ENCODE peak calls at places on chromosomes 5 and 9, in ten cellular contexts. H is aorta; B is NT2/D1; Y is psoas muscle; E is tibial artery; K is cardiac muscle cell; A is hepatocyte; W is CD8-positive, alpha-beta T cell; M is ovary; Z is gastrocnemius medialis. U is an unnamed sample.

GRCh38 chr9:17600962-17601593 is 22.2 kb downstream of the SH3GL2 start:
- DNase-seq in K (no peak), B (no peak), Z (no peak), W (no peak), M (no peak), H (no peak), Y (no peak), E (no peak), A (peak; percentile 16), U (no peak)

GRCh38 chr9:37676411-37676830 is 25.7 kb downstream of the FRMPD1 start:
- DNase-seq in E (no peak), A (no peak), H (no peak), W (no peak), M (no peak), Z (peak; percentile 54), Y (peak; percentile 33), K (no peak), B (no peak), U (no peak)

GRCh38 chr5:176846335-176847140 is 36.2 kb downstream of the UNC5A start:
- DNase-seq in A (peak; percentile 26), Y (no peak), M (no peak), B (no peak), K (no peak), W (no peak), Z (no peak), H (no peak), E (no peak), U (no peak)

GRCh38 chr5:109479260-109479860 is 69.6 kb upstream of the PJA2 start:
- DNase-seq in W (no peak), K (peak; percentile 11), A (peak; percentile 30), M (no peak), H (no peak), Y (no peak), Z (no peak), E (no peak), B (no peak), U (no peak)

GRCh38 chr5:10490927-10491672 is 49.4 kb downstream of the ROPN1L start:
- DNase-seq in W (no peak), H (peak; percentile 32), B (no peak), K (no peak), A (no peak), Z (no peak), E (no peak), Y (no peak), M (no peak), U (no peak)

GRCh38 chr5:59799668-59800374 is 93.7 kb downstream of the PDE4D start:
- DNase-seq in Z (no peak), W (peak; percentile 8), H (no peak), K (peak; percentile 52), Y (no peak), A (peak; percentile 65), M (no peak), B (no peak), E (no peak), U (no peak)

GRCh38 chr5:176533390-176533789 is 3.8 kb downstream of the RNF44 start:
- DNase-seq in Z (no peak), K (peak; percentile 34), M (peak; percentile 43), E (no peak), B (no peak), Y (no peak), W (no peak), H (peak; percentile 77), A (no peak), U (peak; percentile 51)

GRCh38 chr5:136374003-136374402 is 8.7 kb upstream of the TRPC7 start:
- DNase-seq in K (peak; percentile 31), W (no peak), Y (no peak), M (no peak), H (no peak), E (no peak), B (no peak), Z (no peak), A (peak; percentile 30), U (no peak)

GRCh38 chr5:17401509-17402290 is 96.3 kb upstream of the TAF11L2 start:
- DNase-seq in H (no peak), K (no peak), M (no peak), A (no peak), W (no peak), E (no peak), B (no peak), Z (no peak), Y (no peak), U (no peak)

GRCh38 chr5:167294861-167295685 is 996.4 kb upstream of the WWC1 start:
- DNase-seq in Y (no peak), B (no peak), E (no peak), Z (no peak), H (no peak), A (peak; percentile 59), W (no peak), K (no peak), M (no peak), U (no peak)

GRCh38 chr5:12911156-12911555 is 1006.9 kb upstream of the CTNND2 start:
- DNase-seq in Z (no peak), Y (no peak), A (no peak), M (no peak), H (no peak), E (no peak), K (no peak), B (no peak), W (no peak), U (no peak)

GRCh38 chr9:113989781-113990569 is 88.1 kb downstream of the AMBP start:
- DNase-seq in M (no peak), Z (no peak), K (no peak), E (no peak), W (no peak), Y (no peak), B (no peak), A (no peak), H (no peak), U (no peak)

GRCh38 chr5:42949348-42950090 is 90.6 kb downstream of the ANXA2R start:
- DNase-seq in Y (peak; percentile 51), B (no peak), Z (no peak), M (no peak), W (peak; percentile 69), H (peak; percentile 80), A (no peak), K (no peak), E (peak; percentile 77), U (peak; percentile 46)

GRCh38 chr5:105952875-105953274 is 1717.9 kb downstream of the EFNA5 start:
- DNase-seq in W (no peak), K (no peak), Z (no peak), Y (no peak), H (no peak), E (no peak), A (no peak), M (no peak), B (no peak), U (no peak)

GRCh38 chr5:111774525-111774924 is 17.5 kb upstream of the NREP start:
- DNase-seq in H (no peak), B (peak; percentile 28), Y (no peak), E (peak; percentile 65), W (no peak), K (peak; percentile 67), Z (no peak), M (no peak), A (peak; percentile 63), U (peak; percentile 17)

GRCh38 chr9:113892861-113893491 is 16.9 kb downstream of the ZNF618 start:
- DNase-seq in E (no peak), W (no peak), B (no peak), Z (no peak), Y (no peak), K (no peak), H (no peak), A (no peak), M (no peak), U (no peak)

GRCh38 chr5:168603776-168604175 is 24.6 kb upstream of the PANK3 start:
- DNase-seq in B (no peak), Y (no peak), M (no peak), A (no peak), Z (no peak), E (no peak), W (no peak), K (no peak), H (no peak), U (no peak)

DNA sequence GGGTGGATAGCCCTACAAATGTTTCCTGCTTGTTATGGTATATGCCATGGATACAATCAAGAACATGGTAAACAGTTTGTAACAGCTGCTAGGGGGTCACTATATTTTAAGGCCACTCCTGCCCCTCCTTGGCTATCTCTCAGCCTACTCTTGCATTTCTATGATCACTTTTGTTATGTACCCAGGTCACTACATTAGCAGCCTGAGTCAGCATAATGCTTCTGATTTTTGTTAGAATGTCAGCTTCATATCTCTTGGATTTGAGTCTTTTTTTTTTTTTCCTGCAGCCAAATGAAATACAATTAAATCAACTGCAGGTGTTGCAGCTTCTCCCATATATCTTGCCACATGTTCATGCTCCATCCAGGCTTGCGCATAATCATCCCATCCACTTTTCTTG is 629.7 kb upstream of the GRAMD2B start:
- DNase-seq in M (no peak), A (no peak), Y (no peak), W (no peak), E (no peak), K (no peak), H (no peak), B (no peak), Z (no peak), U (no peak)
- H3K9me3 ChIP-seq in M (no peaks in the 10 kb centered on the region), A (no peaks in the 10 kb centered on the region), Y (no peaks in the 10 kb centered on the region), W (peaks cover 4% of the 10 kb centered on the region), E (no peaks in the 10 kb centered on the region), K (no peaks in the 10 kb centered on the region), H (no peaks in the 10 kb centered on the region), B (no peaks in the 10 kb centered on the region), Z (no peaks in the 10 kb centered on the region), U (no peaks in the 10 kb centered on the region)

GRCh38 chr9:74494490-74494889 is 2.6 kb upstream of the RORB start:
- DNase-seq in Z (no peak), Y (no peak), K (no peak), E (no peak), H (no peak), M (no peak), B (no peak), A (no peak), W (no peak), U (no peak)
- H3K4me3 ChIP-seq in Z (no peak overlapping the region), Y (no peak overlapping the region), K (no peak overlapping the region), E (no peak overlapping the region), H (no peak overlapping the region), M (no peak overlapping the region), B (no peak overlapping the region), A (no peak overlapping the region), W (no peak overlapping the region), U (no peak overlapping the region)

GRCh38 chr5:178769617-178770290 is 39.3 kb upstream of the ZNF354A start:
- DNase-seq in W (no peak), E (peak; percentile 54), Y (no peak), Z (no peak), B (no peak), H (peak; percentile 48), A (no peak), K (no peak), M (no peak), U (no peak)
- H3K9me3 ChIP-seq in W (no peaks in the 10 kb centered on the region), E (no peaks in the 10 kb centered on the region), Y (no peaks in the 10 kb centered on the region), Z (no peaks in the 10 kb centered on the region), B (no peaks in the 10 kb centered on the region), H (peaks cover 3% of the 10 kb centered on the region), A (no peaks in the 10 kb centered on the region), K (no peaks in the 10 kb centered on the region), M (no peaks in the 10 kb centered on the region), U (no peaks in the 10 kb centered on the region)

GRCh38 chr9:33306037-33306436 is 15.7 kb downstream of the NFX1 start:
- DNase-seq in H (no peak), B (no peak), E (no peak), W (no peak), A (no peak), Z (no peak), K (no peak), M (no peak), Y (no peak), U (no peak)
- H3K4me3 ChIP-seq in H (no peak overlapping the region), B (no peak overlapping the region), E (no peak overlapping the region), W (no peak overlapping the region), A (no peak overlapping the region), Z (no peak overlapping the region), K (no peak overlapping the region), M (no peak overlapping the region), Y (no peak overlapping the region), U (no peak overlapping the region)

GRCh38 chr5:8693341-8693844 is 824.4 kb downstream of the MTRR start:
- DNase-seq in K (no peak), B (no peak), E (no peak), H (no peak), Y (no peak), Z (no peak), A (no peak), W (no peak), M (no peak), U (no peak)
- H3K9me3 ChIP-seq in K (no peaks in the 10 kb centered on the region), B (no peaks in the 10 kb centered on the region), E (no peaks in the 10 kb centered on the region), H (no peaks in the 10 kb centered on the region), Y (no peaks in the 10 kb centered on the region), Z (no peaks in the 10 kb centered on the region), A (no peaks in the 10 kb centered on the region), W (no peaks in the 10 kb centered on the region), M (no peaks in the 10 kb centered on the region), U (no peaks in the 10 kb centered on the region)